ENCODE peak calls at places on chromosome 6, in four cellular contexts. Z, K, S and Q are unnamed samples. For H3K27me3 and H3K4me1, the result is how much of the 10 kb centered on the place peaks cover.

GRCh38 chr6:64504509-64504908 is 868.9 kb downstream of the PHF3 start:
- DNase-seq in S (no peak), K (no peak), Z (no peak), Q (no peak)

GRCh38 chr6:138521800-138522199 is 22.5 kb upstream of the NHSL1 start:
- DNase-seq in S (no peak), Z (no peak), K (no peak), Q (no peak)

GRCh38 chr6:111122458-111123286 is 35.4 kb downstream of the SLC16A10 start:
- DNase-seq in K (no peak), Z (no peak), S (no peak), Q (no peak)

GRCh38 chr6:44047179-44047546 is 80.1 kb downstream of the MRPL14 start:
- DNase-seq in Z (no peak), K (no peak), S (no peak), Q (no peak)

GRCh38 chr6:113168057-113168456 is 689.1 kb upstream of the MARCKS start:
- DNase-seq in Z (no peak), K (no peak), S (no peak), Q (no peak)

GRCh38 chr6:150514806-150515362 is 84.8 kb upstream of the PLEKHG1 start:
- DNase-seq in K (no peak), Z (no peak), S (peak), Q (no peak)

GRCh38 chr6:131041814-131042213 is 21.2 kb downstream of the EPB41L2 start:
- DNase-seq in S (peak), Z (no peak), K (no peak), Q (no peak)

GRCh38 chr6:135686784-135687301 is 164.7 kb upstream of the PDE7B start:
- DNase-seq in K (no peak), S (no peak), Z (no peak), Q (peak)

GRCh38 chr6:56155634-56156141 is 91.7 kb downstream of the COL21A1 start:
- DNase-seq in Z (no peak), S (no peak), K (no peak), Q (no peak)

GRCh38 chr6:8670792-8671191 is 235.4 kb upstream of the SLC35B3 start:
- DNase-seq in Z (no peak), K (no peak), S (no peak), Q (no peak)

GRCh38 chr6:90021701-90022100 is 127.4 kb downstream of the GJA10 start:
- DNase-seq in Z (no peak), K (no peak), S (no peak), Q (no peak)

GRCh38 chr6:163652328-163652727 is 237.8 kb downstream of the QKI start:
- DNase-seq in S (no peak), K (no peak), Z (no peak), Q (no peak)

GRCh38 chr6:100467144-100468012 is 2.7 kb upstream of the SIM1 start:
- DNase-seq in K (no peak), Z (no peak), S (no peak), Q (no peak)

GRCh38 chr6:44056392-44057237 is 70.6 kb downstream of the MRPL14 start:
- DNase-seq in Z (no peak), K (no peak), S (peak), Q (no peak)

GRCh38 chr6:56144538-56145324 is 102.6 kb downstream of the COL21A1 start:
- DNase-seq in K (no peak), Z (no peak), S (peak), Q (peak)

GRCh38 chr6:130046711-130047439 is 28.5 kb downstream of the L3MBTL3 start:
- DNase-seq in S (peak), Z (no peak), K (no peak), Q (no peak)

GRCh38 chr6:125981566-125982185 is 4.7 kb upstream of the TRMT11 start:
- DNase-seq in K (no peak), Z (no peak), S (no peak), Q (no peak)

GRCh38 chr6:28488916-28489365 is 26.7 kb downstream of the GPX6 start:
- DNase-seq in S (peak), K (no peak), Z (no peak), Q (peak)

GRCh38 chr6:17417817-17418216 is 24.4 kb downstream of the CAP2 start:
- DNase-seq in Z (no peak), S (peak), K (no peak), Q (peak)

GRCh38 chr6:163701761-163702160 is 287.2 kb downstream of the QKI start:
- DNase-seq in Z (no peak), S (no peak), K (peak), Q (no peak)

GRCh38 chr6:129565331-129565730 is 144.6 kb downstream of the ARHGAP18 start:
- DNase-seq in S (no peak), K (no peak), Z (no peak), Q (no peak)

GRCh38 chr6:1657116-1657776 is 47.5 kb downstream of the FOXC1 start:
- DNase-seq in S (no peak), Z (no peak), K (no peak), Q (no peak)

GRCh38 chr6:29557320-29557719 is 2.2 kb downstream of the UBD start:
- DNase-seq in S (no peak), K (no peak), Z (no peak), Q (no peak)

DNA sequence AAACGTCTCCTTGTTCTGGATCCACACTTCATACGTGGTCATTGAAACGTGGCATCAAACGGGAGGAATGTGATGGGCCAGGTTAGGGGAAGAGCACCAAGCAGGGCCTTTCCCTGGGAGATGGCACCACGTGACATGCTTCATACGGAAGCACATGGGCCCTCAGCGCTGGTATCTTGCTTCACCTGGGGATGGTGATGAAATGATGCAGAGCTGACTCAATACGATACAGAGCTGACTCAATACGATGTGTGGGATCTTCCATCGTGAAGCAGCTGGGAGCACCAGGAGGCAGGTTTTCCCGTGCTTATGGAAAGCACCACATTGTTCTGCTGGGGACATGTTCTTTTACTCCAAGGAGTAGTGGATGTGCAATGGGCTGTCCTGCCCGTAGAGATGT is 22.5 kb upstream of the TAGAP start:
- DNase-seq in S (no peak), K (no peak), Z (no peak), Q (no peak)
- H3K27me3 ChIP-seq in S (under half), K (under half), Z (under half), Q (half or more)

DNA sequence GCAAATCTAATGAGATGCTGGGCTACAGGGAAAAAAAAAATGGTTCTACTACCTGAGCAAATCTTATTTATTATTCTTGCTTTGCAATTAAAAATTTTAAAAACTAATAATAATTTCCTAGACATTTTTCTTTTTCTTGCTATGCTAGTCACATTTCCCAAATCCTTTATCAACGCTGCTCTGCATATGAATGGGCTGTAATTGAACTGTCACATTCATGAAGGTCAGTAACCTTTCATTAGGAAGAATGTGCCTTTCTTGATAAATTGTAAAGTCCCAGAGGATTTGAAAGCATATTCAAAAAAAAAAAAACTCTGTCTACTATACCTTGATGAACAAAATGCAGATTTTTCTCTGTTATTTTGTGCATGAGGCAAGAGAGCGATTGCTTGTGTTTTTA is 538.7 kb upstream of the ID4 start:
- DNase-seq in K (no peak), S (no peak), Z (no peak), Q (no peak)
- H3K4me1 ChIP-seq in K (under half), S (under half), Z (under half), Q (under half)

GRCh38 chr6:165846123-165846966 is 183.3 kb upstream of the PDE10A start:
- DNase-seq in S (no peak), K (no peak), Z (no peak), Q (no peak)

GRCh38 chr6:165849539-165850430 is 186.7 kb upstream of the PDE10A start:
- DNase-seq in Z (no peak), S (no peak), K (no peak), Q (no peak)

GRCh38 chr6:165847407-165848098 is 184.5 kb upstream of the PDE10A start:
- DNase-seq in S (peak), K (no peak), Z (no peak), Q (peak)

GRCh38 chr6:165850434-165851019 is 187.5 kb upstream of the PDE10A start:
- DNase-seq in S (peak), Z (peak), K (peak), Q (peak)

DNA sequence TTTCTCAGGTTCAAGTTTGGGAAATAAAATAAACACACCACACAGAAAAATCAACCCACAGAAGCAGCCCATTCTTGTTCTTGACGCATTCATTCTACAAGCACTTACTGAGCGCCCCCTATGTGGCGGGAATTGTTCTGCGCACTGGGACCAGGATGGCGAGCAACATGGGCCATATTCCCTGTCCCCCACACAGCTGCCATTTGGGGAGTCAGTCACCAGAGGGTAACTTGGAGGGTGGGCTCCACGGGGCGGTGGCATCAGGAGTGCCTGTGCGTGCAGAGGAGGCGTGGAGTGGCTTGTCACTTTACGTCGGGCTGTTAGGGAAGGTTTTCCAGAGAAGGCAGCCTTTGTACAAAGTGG is 185.0 kb upstream of the PDE10A start:
- DNase-seq in K (no peak), Z (no peak), S (no peak), Q (no peak)
- TF ChIP-seq CTCF in K (no peak), Z (no peak), S (no peak), Q (no peak)

GRCh38 chr6:41638801-41639555 is 710 bp downstream of the MDFI start:
- DNase-seq in K (no peak), Z (no peak), S (peak), Q (no peak)
- H3K27me3 ChIP-seq in K (under half), Z (under half), S (under half), Q (under half)

GRCh38 chr6:123352705-123353104 is 284.0 kb downstream of the TRDN start:
- DNase-seq in S (no peak), K (no peak), Z (no peak), Q (no peak)
- H3K4me1 ChIP-seq in S (under half), K (under half), Z (under half), Q (under half)

GRCh38 chr6:10412165-10412947 is 2.5 kb downstream of the TFAP2A start:
- DNase-seq in Z (peak), K (peak), S (peak), Q (peak)
- TF ChIP-seq CTCF in Z (no peak), K (no peak), S (no peak), Q (no peak)

GRCh38 chr6:15267221-15267620 is 21.4 kb downstream of the JARID2 start:
- DNase-seq in K (no peak), S (no peak), Z (no peak), Q (no peak)

GRCh38 chr6:15269619-15270018 is 23.8 kb downstream of the JARID2 start:
- DNase-seq in S (no peak), K (no peak), Z (no peak), Q (no peak)

GRCh38 chr6:15268130-15268908 is 22.4 kb downstream of the JARID2 start:
- DNase-seq in Z (no peak), K (no peak), S (no peak), Q (no peak)

GRCh38 chr6:15272562-15272961 is 26.7 kb downstream of the JARID2 start:
- DNase-seq in Z (no peak), K (no peak), S (no peak), Q (no peak)

GRCh38 chr6:15270402-15270801 is 24.5 kb downstream of the JARID2 start:
- DNase-seq in K (no peak), S (no peak), Z (no peak), Q (no peak)
- H3K27me3 ChIP-seq in K (under half), S (under half), Z (under half), Q (under half)

DNA sequence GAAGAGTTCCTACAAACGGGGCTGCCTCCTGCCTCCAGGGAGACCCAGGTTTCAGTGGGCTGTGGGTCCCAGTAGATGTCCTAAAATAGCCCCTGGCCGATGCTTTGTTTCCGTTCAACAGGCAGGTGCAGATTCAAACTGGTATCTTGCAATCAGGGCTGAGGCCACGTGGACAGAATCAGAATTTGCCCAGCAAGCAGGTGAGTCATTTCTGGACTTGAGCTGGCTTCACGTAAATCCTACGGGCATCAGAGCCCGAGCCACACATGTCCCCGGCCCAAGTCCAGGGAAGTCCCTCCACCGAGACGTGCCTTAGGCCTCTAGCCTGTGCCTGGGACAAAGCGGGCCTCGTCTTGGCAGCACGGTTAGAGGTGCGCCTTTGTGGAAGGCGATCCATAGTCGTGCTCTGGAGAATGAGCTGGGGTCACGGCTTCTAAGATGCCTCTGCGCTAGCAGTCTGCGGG is 101.6 kb upstream of the FRMD1 start:
- DNase-seq in S (no peak), K (no peak), Z (peak), Q (no peak)
- H3K4me1 ChIP-seq in S (under half), K (under half), Z (under half), Q (under half)